ENCODE peak calls at places on chromosomes 1 and 21, in ten cellular contexts. J is H1, P is stomach, Q is ovary, T is HepG2, I is transverse colon, W is A549, M is GM12878, O is sigmoid colon, K is K562. L is an unnamed sample. For H3K4me1, the result is how much of the 10 kb centered on the place peaks cover.

GRCh38 chr1:156394082-156394481 is 25.1 kb downstream of the RHBG start:
- DNase-seq in P (no peak), M (no peak), Q (no peak), T (no peak), I (no peak), W (no peak), O (no peak), K (no peak), J (no peak), L (no peak)

GRCh38 chr1:3645247-3645646 is 4.7 kb downstream of the WRAP73 start:
- DNase-seq in M (no peak), J (no peak), T (no peak), W (no peak), Q (no peak), I (no peak), O (no peak), P (no peak), K (no peak), L (no peak)

GRCh38 chr1:232143315-232143886 is 486.5 kb downstream of the SIPA1L2 start:
- DNase-seq in J (no peak), W (no peak), K (no peak), T (no peak), M (no peak), O (no peak), P (no peak), Q (no peak), I (no peak), L (no peak)

GRCh38 chr1:184906771-184907170 is 67.5 kb downstream of the NIBAN1 start:
- DNase-seq in O (no peak), P (no peak), W (no peak), T (no peak), K (no peak), M (no peak), I (no peak), Q (no peak), J (no peak), L (no peak)

GRCh38 chr21:44421901-44422840 is 33.1 kb upstream of the LRRC3 start:
- DNase-seq in T (no peak), I (peak), W (no peak), Q (no peak), M (no peak), P (no peak), K (no peak), J (no peak), O (peak), L (no peak)

GRCh38 chr1:113283914-113284313 is 106.4 kb upstream of the MAGI3 start:
- DNase-seq in K (no peak), O (no peak), W (no peak), T (no peak), J (no peak), Q (no peak), I (no peak), M (no peak), P (no peak), L (no peak)

GRCh38 chr1:208054885-208055507 is 144.1 kb upstream of the CD34 start:
- DNase-seq in M (no peak), Q (no peak), J (no peak), T (no peak), P (no peak), I (no peak), O (no peak), K (no peak), W (no peak), L (no peak)

GRCh38 chr1:48841945-48842344 is 65.3 kb upstream of the BEND5 start:
- DNase-seq in O (no peak), P (no peak), M (no peak), Q (no peak), W (no peak), J (no peak), I (no peak), T (no peak), K (no peak), L (no peak)

GRCh38 chr21:44869860-44870747 is 3.4 kb downstream of the PTTG1IP start:
- DNase-seq in O (peak), J (no peak), W (peak), Q (peak), M (no peak), K (no peak), I (peak), P (peak), T (peak), L (no peak)

GRCh38 chr1:219123041-219123440 is 50.6 kb upstream of the LYPLAL1 start:
- DNase-seq in I (no peak), K (no peak), O (no peak), M (no peak), J (no peak), Q (peak), W (no peak), P (no peak), T (no peak), L (no peak)

DNA sequence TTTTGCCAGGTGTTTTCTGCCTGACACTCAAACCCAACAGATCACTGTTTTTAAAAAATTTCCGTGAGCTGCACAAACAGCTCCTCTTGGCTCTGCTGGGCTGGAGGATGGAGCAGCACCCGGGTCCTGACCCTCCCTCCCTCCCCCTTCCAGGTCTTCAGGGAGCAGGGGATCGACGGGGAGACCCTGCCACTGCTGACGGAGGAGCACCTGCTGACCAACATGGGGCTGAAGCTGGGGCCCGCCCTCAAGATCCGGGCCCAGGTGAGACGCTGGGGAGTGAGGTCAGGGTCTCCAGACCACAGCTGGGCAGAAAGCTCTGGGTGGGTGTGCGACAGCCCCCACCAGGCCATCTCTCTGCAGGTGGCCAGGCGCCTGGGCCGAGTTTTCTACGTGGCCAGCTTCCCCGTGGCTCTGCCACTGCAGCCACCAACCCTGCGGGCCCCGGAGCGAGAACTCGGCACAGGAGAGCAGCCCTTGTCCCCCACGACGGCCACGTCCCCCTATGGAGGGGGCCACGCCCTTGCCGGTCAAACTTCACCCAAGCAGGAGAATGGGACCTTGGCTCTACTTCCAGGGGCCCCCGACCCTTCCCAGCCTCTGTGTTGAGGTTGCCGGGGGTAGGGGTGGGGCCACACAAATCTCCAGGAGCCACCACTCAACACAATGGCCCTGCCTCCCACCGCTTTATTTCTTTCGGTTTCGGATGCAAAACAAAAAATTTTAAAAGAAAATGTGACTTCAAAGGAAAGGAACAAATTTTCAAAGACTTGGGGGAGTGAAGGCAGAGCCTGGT is 15.3 kb downstream of the NOC2L start:
- DNase-seq in I (no peak), Q (no peak), T (no peak), K (no peak), W (peak), P (no peak), J (no peak), O (no peak), M (no peak), L (no peak)
- H3K4me1 ChIP-seq in I (under half), Q (under half), T (under half), K (half or more), W (half or more), P (under half), J (under half), O (under half), M (under half), L (half or more)

GRCh38 chr1:246176126-246177024 is 330.7 kb downstream of the SMYD3 start:
- DNase-seq in W (no peak), T (peak), I (no peak), K (no peak), J (no peak), M (no peak), P (no peak), Q (peak), O (no peak), L (no peak)
- TF ChIP-seq EP300 in W (no peak), T (peak), I (no peak), K (no peak), J (no peak), M (no peak), P (no peak), Q (no peak), O (no peak), L (no peak)

GRCh38 chr1:214542275-214543199 is 8.9 kb downstream of the PTPN14 start:
- DNase-seq in O (no peak), P (no peak), Q (no peak), K (no peak), I (no peak), T (no peak), M (no peak), J (no peak), W (no peak), L (no peak)

GRCh38 chr1:214540324-214540723 is 11.1 kb downstream of the PTPN14 start:
- DNase-seq in T (no peak), I (no peak), J (no peak), O (no peak), Q (no peak), K (no peak), M (no peak), W (no peak), P (no peak), L (no peak)

GRCh38 chr1:214541693-214542092 is 9.7 kb downstream of the PTPN14 start:
- DNase-seq in W (no peak), J (no peak), Q (no peak), P (no peak), O (no peak), M (no peak), T (no peak), K (no peak), I (no peak), L (no peak)

GRCh38 chr1:214538497-214538896 is 12.9 kb downstream of the PTPN14 start:
- DNase-seq in J (no peak), W (no peak), O (no peak), M (no peak), P (no peak), K (no peak), T (no peak), Q (no peak), I (no peak), L (no peak)

DNA sequence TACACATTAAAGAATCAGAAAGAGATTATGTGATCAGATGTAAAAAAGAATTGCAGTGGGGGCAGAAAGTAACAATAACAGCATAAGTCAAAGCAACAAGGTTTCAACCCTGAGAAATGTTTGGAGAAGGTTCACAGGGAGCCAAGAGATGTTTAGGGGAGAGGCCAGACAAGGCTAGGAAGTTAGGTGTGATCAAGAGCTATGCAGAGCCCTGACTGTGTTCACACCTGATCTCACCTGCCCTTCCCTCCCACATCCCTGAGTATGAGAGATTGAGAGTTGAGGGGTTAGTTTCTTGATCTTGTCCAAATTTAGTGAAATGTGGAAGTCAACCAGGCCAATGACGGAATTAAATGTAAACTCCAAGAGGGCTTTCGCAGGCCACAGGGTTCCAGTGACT is 10.2 kb downstream of the PTPN14 start:
- DNase-seq in M (no peak), J (no peak), I (no peak), P (no peak), K (no peak), Q (no peak), W (no peak), O (no peak), T (no peak), L (no peak)
- H3K4me1 ChIP-seq in M (under half), J (under half), I (under half), P (under half), K (under half), Q (under half), W (under half), O (half or more), T (under half), L (half or more)

DNA sequence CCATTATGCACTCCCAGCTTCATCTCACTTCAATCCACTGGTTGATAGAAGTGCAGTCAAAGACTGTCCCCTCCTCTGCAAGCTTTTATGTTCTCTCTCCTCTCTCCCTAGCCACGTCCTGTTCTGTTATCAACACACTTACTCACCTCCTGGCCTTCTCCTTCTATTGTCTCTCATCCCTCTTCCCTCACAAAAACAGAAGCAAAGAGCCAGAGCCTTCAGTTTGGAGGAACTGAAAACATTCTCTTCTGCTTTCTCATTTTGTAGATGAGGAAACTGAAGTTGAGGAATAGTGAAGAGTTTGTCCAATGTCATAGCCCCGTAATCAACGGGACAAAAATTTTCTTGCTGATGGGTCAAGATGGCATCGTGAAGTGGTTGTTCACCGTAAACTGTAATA is 1.8 kb downstream of the NLRP3 start:
- DNase-seq in P (no peak), I (no peak), T (no peak), K (no peak), O (no peak), W (no peak), J (no peak), M (no peak), Q (no peak), L (no peak)
- TF ChIP-seq EP300 in P (no peak), I (no peak), T (no peak), K (no peak), O (no peak), W (no peak), J (no peak), M (no peak), Q (no peak), L (no peak)

GRCh38 chr1:203041351-203041932 is 15.2 kb downstream of the PPFIA4 start:
- DNase-seq in Q (no peak), T (no peak), K (no peak), M (no peak), I (no peak), J (no peak), W (no peak), O (no peak), P (no peak), L (no peak)
- H3K4me1 ChIP-seq in Q (under half), T (under half), K (under half), M (under half), I (under half), J (under half), W (under half), O (under half), P (under half), L (under half)

GRCh38 chr1:54864460-54865208 is 22.4 kb downstream of the DHCR24 start:
- DNase-seq in I (no peak), Q (no peak), K (no peak), T (no peak), M (no peak), J (no peak), O (no peak), P (peak), W (no peak), L (no peak)

GRCh38 chr1:54857741-54858665 is 29.0 kb downstream of the DHCR24 start:
- DNase-seq in P (peak), K (no peak), O (peak), W (no peak), M (no peak), I (no peak), J (no peak), T (no peak), Q (no peak), L (no peak)

GRCh38 chr1:54863267-54863665 is 23.7 kb downstream of the DHCR24 start:
- DNase-seq in O (no peak), I (no peak), J (no peak), M (no peak), T (no peak), P (no peak), W (no peak), Q (no peak), K (no peak), L (no peak)

GRCh38 chr1:54859687-54860391 is 27.2 kb downstream of the DHCR24 start:
- DNase-seq in P (no peak), M (no peak), K (no peak), O (no peak), T (no peak), I (no peak), Q (no peak), J (no peak), W (no peak), L (no peak)

DNA sequence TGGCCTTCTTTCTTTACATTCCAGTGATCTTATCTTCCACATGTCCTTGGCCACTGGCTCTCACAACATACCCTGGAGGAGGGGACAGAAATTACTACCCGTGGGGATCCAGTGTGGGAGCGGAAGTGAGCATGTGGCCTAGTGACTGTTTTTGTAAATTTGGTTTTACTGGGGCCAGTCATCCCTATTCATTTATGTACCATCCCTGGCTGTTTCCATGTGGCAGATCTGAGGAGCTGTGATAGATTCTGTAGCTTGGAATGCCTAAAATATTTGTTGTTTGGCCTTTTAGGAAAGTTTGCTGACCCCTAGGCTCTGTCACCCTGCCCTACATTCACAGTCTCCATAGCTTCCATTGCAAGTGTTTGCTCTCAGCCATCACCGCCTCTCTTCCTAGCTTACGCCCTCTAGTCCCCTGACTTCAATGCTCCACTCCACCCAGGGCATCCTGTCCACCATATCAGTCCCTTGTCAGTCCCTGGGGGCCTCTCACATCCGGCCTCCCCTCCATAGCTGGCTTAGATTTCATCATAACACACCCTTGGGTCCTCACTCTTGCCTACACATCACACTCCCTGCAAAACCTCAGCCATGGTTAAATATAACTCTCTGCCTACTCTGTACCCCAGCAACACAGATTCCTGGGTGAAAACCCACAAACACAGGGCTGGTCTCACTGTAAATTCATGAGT is 25.8 kb downstream of the DHCR24 start:
- DNase-seq in J (no peak), W (no peak), I (no peak), P (no peak), O (no peak), M (peak), T (peak), K (peak), Q (no peak), L (no peak)
- TF ChIP-seq EP300 in J (no peak), W (no peak), I (no peak), P (no peak), O (no peak), M (no peak), T (peak), K (no peak), Q (no peak), L (no peak)

DNA sequence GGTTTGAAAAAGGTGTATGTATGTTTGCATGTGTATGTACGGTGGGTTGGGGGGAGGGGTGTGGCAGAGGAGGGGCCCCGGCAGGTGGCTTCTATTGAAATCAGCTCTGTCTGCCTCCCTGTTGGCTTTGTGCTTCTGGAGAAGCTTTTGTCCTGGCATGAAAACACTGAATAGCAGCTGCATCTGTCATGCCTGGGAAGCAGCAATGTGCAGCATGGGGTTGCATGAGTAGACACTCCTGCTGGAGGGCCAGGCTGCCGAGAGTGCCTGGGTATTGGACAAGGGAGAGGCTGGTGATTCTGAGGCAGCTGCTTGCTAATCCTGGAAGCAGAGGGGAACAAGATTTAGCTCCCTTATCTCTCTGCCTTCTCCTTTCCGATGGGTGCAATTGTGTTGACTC is 20.5 kb downstream of the MAPKAPK2 start:
- DNase-seq in P (no peak), J (no peak), Q (no peak), W (no peak), K (no peak), I (no peak), O (peak), T (no peak), M (no peak), L (no peak)
- H3K4me1 ChIP-seq in P (half or more), J (under half), Q (under half), W (half or more), K (under half), I (half or more), O (half or more), T (under half), M (half or more), L (half or more)

GRCh38 chr1:98985687-98986086 is 19.0 kb downstream of the PLPPR5 start:
- DNase-seq in P (no peak), O (no peak), K (no peak), I (no peak), Q (no peak), J (no peak), W (no peak), M (no peak), T (no peak), L (no peak)

GRCh38 chr1:98979463-98979862 is 25.2 kb downstream of the PLPPR5 start:
- DNase-seq in M (no peak), O (no peak), K (no peak), Q (no peak), J (no peak), I (no peak), T (no peak), W (no peak), P (no peak), L (no peak)

GRCh38 chr1:98981917-98982513 is 22.6 kb downstream of the PLPPR5 start:
- DNase-seq in P (no peak), T (no peak), Q (no peak), I (no peak), J (no peak), O (no peak), K (no peak), W (no peak), M (no peak), L (no peak)
- TF ChIP-seq EP300 in P (no peak), T (no peak), Q (no peak), I (no peak), J (no peak), O (no peak), K (no peak), W (no peak), M (no peak), L (no peak)

GRCh38 chr21:36208326-36209013 is 51.8 kb downstream of the DOP1B start:
- DNase-seq in M (no peak), I (no peak), O (no peak), P (no peak), T (no peak), Q (no peak), K (no peak), W (no peak), J (peak), L (no peak)
- H3K4me1 ChIP-seq in M (under half), I (under half), O (under half), P (under half), T (under half), Q (under half), K (under half), W (under half), J (under half), L (under half)